ENCODE peak calls at places on chromosomes 6 and 20, in seven cellular contexts. Q is stimulated activated CD8-positive, alpha-beta memory T cell treated with anti-CD3 and anti-CD28 coated beads, Interleukin-12 subunit alpha, Interleukin-12 subunit beta, amount 100 ng/mL, for 1 hour; G is NCI-H1417; E is HTR-8/SVneo; U is ovary; H is stimulated activated CD4-positive, alpha-beta T cell treated with anti-CD3 and anti-CD28 coated beads, Interleukin-12 subunit alpha, Interleukin-12 subunit beta, amount 100 ng/mL, for 4 hours; J is heart right ventricle. S is an unnamed sample.

GRCh38 chr20:19317240-19318069 is 105.0 kb downstream of the SLC24A3 start:
- DNase-seq in Q (no peak), G (no peak), E (no peak), U (no peak), H (no peak), J (peak; percentile 9), S (no peak)

GRCh38 chr6:4316867-4317400 is 181.6 kb upstream of the ECI2 start:
- DNase-seq in Q (no peak), G (no peak), E (peak; percentile 79), U (no peak), H (no peak), J (peak; percentile 77), S (peak; percentile 50)

GRCh38 chr20:61918548-61918947 is 147.1 kb downstream of the TAF4 start:
- DNase-seq in Q (no peak), G (no peak), E (no peak), U (no peak), H (no peak), J (no peak), S (no peak)

GRCh38 chr20:63173552-63174191 is 42.3 kb downstream of the YTHDF1 start:
- DNase-seq in Q (no peak), G (no peak), E (no peak), U (no peak), H (no peak), J (no peak), S (no peak)

GRCh38 chr20:31894980-31895675 is 24.7 kb downstream of the TTLL9 start:
- DNase-seq in Q (no peak), G (no peak), E (no peak), U (no peak), H (no peak), J (peak; percentile 88), S (peak; percentile 63)

GRCh38 chr6:162416845-162417537 is 310.6 kb downstream of the PRKN start:
- DNase-seq in Q (no peak), G (no peak), E (no peak), U (no peak), H (no peak), J (no peak), S (no peak)

GRCh38 chr6:142030115-142030619 is 102.6 kb upstream of the GJE1 start:
- DNase-seq in Q (no peak), G (no peak), E (no peak), U (no peak), H (no peak), J (no peak), S (no peak)

GRCh38 chr20:8246153-8246552 is 114.1 kb downstream of the PLCB1 start:
- DNase-seq in Q (no peak), G (no peak), E (no peak), U (no peak), H (no peak), J (no peak), S (no peak)

GRCh38 chr6:659716-660581 is 3.0 kb upstream of the HUS1B start:
- DNase-seq in Q (no peak), G (no peak), E (no peak), U (no peak), H (no peak), J (no peak), S (no peak)

GRCh38 chr6:138404666-138405337 is 779 bp downstream of the HEBP2 start:
- DNase-seq in Q (no peak), G (peak; percentile 34), E (no peak), U (peak; percentile 49), H (no peak), J (no peak), S (no peak)

GRCh38 chr20:20363449-20364015 is 4.4 kb upstream of the INSM1 start:
- DNase-seq in Q (no peak), G (peak; percentile 86), E (no peak), U (no peak), H (no peak), J (no peak), S (no peak)

GRCh38 chr20:36569847-36570429 is 3.5 kb upstream of the TGIF2 start:
- DNase-seq in Q (no peak), G (no peak), E (peak; percentile 81), U (no peak), H (no peak), J (no peak), S (no peak)

GRCh38 chr20:63206878-63207277 is 9.1 kb downstream of the YTHDF1 start:
- DNase-seq in Q (no peak), G (no peak), E (no peak), U (peak; percentile 24), H (no peak), J (no peak), S (no peak)

GRCh38 chr20:47360207-47360488 is 3.6 kb upstream of the ZMYND8 start:
- DNase-seq in Q (no peak), G (no peak), E (no peak), U (no peak), H (no peak), J (peak; percentile 29), S (peak; percentile 68)

GRCh38 chr6:155314773-155315515 is 660 bp upstream of the TFB1M start:
- DNase-seq in Q (peak; percentile 8), G (no peak), E (peak; percentile 28), U (no peak), H (peak; percentile 17), J (peak; percentile 34), S (peak; percentile 77)

GRCh38 chr6:35231563-35231962 is 17.8 kb downstream of the SCUBE3 start:
- DNase-seq in Q (no peak), G (no peak), E (no peak), U (no peak), H (no peak), J (no peak), S (no peak)

GRCh38 chr6:145669627-145670034 is 65.7 kb downstream of the EPM2A start:
- DNase-seq in Q (no peak), G (no peak), E (peak; percentile 18), U (no peak), H (no peak), J (no peak), S (no peak)

GRCh38 chr6:114258376-114258775 is 84.4 kb downstream of the HS3ST5 start:
- DNase-seq in Q (no peak), G (no peak), E (no peak), U (no peak), H (no peak), J (no peak), S (no peak)

GRCh38 chr6:161242779-161243693 is 30.8 kb downstream of the AGPAT4 start:
- DNase-seq in Q (peak; percentile 44), G (no peak), E (no peak), U (no peak), H (no peak), J (no peak), S (no peak)

GRCh38 chr20:31551581-31552081 is 37.4 kb downstream of the HM13 start:
- DNase-seq in Q (no peak), G (no peak), E (no peak), U (peak; percentile 18), H (no peak), J (no peak), S (no peak)

GRCh38 chr6:112956696-112957525 is 609.8 kb downstream of the RFPL4B start:
- DNase-seq in Q (no peak), G (no peak), E (no peak), U (no peak), H (no peak), J (peak; percentile 73), S (no peak)

GRCh38 chr20:44211177-44212039 is 837 bp upstream of the OSER1 start:
- DNase-seq in Q (no peak), G (peak; percentile 53), E (no peak), U (no peak), H (no peak), J (no peak), S (peak; percentile 20)

GRCh38 chr6:77620290-77620882 is 32.5 kb upstream of the MEI4 start:
- DNase-seq in Q (no peak), G (peak; percentile 1), E (no peak), U (no peak), H (no peak), J (no peak), S (no peak)

GRCh38 chr6:130981409-130981808 is 81.6 kb downstream of the EPB41L2 start:
- DNase-seq in Q (no peak), G (no peak), E (no peak), U (no peak), H (no peak), J (peak; percentile 59), S (peak; percentile 28)

GRCh38 chr6:168090064-168090690 is 11.2 kb upstream of the FRMD1 start:
- DNase-seq in Q (no peak), G (no peak), E (no peak), U (no peak), H (no peak), J (no peak), S (no peak)